ENCODE peak calls at places on chromosome 13, in seven cellular contexts. One of them, this sample, is unnamed.

GRCh38 chr13:78121459-78122348 is 203.1 kb upstream of the EDNRB start:
- DNase-seq in GM23248: peak
- DNase-seq in body of pancreas: peak
- DNase-seq in CD8-positive, alpha-beta memory T cell: peak
- DNase-seq in A172: peak
- DNase-seq in GM10248: peak
- DNase-seq in activated T-helper 1 cell treated with anti-CD3 and anti-CD28 coated beads, Interleukin-2, amount 50 U/mL, for 16 hours: no peak
- DNase-seq in this sample: peak

GRCh38 chr13:101018720-101019119 is 344.1 kb upstream of the TMTC4 start:
- DNase-seq in GM23248: peak
- DNase-seq in body of pancreas: no peak
- DNase-seq in CD8-positive, alpha-beta memory T cell: no peak
- DNase-seq in A172: peak
- DNase-seq in GM10248: no peak
- DNase-seq in activated T-helper 1 cell treated with anti-CD3 and anti-CD28 coated beads, Interleukin-2, amount 50 U/mL, for 16 hours: no peak
- DNase-seq in this sample: peak

GRCh38 chr13:26965058-26965380 is 204.4 kb upstream of the GPR12 start:
- DNase-seq in GM23248: no peak
- DNase-seq in body of pancreas: no peak
- DNase-seq in CD8-positive, alpha-beta memory T cell: no peak
- DNase-seq in A172: no peak
- DNase-seq in GM10248: no peak
- DNase-seq in activated T-helper 1 cell treated with anti-CD3 and anti-CD28 coated beads, Interleukin-2, amount 50 U/mL, for 16 hours: no peak
- DNase-seq in this sample: no peak

GRCh38 chr13:111537843-111538499 is 217.5 kb downstream of the TEX29 start:
- DNase-seq in GM23248: no peak
- DNase-seq in body of pancreas: no peak
- DNase-seq in CD8-positive, alpha-beta memory T cell: no peak
- DNase-seq in A172: no peak
- DNase-seq in GM10248: no peak
- DNase-seq in activated T-helper 1 cell treated with anti-CD3 and anti-CD28 coated beads, Interleukin-2, amount 50 U/mL, for 16 hours: no peak
- DNase-seq in this sample: no peak

GRCh38 chr13:49292742-49293498 is 45.2 kb downstream of the CDADC1 start:
- DNase-seq in GM23248: peak
- DNase-seq in body of pancreas: peak
- DNase-seq in CD8-positive, alpha-beta memory T cell: no peak
- DNase-seq in A172: no peak
- DNase-seq in GM10248: no peak
- DNase-seq in activated T-helper 1 cell treated with anti-CD3 and anti-CD28 coated beads, Interleukin-2, amount 50 U/mL, for 16 hours: no peak
- DNase-seq in this sample: no peak

GRCh38 chr13:100203696-100204367 is 114.9 kb downstream of the PCCA start:
- DNase-seq in GM23248: peak
- DNase-seq in body of pancreas: no peak
- DNase-seq in CD8-positive, alpha-beta memory T cell: peak
- DNase-seq in A172: peak
- DNase-seq in GM10248: no peak
- DNase-seq in activated T-helper 1 cell treated with anti-CD3 and anti-CD28 coated beads, Interleukin-2, amount 50 U/mL, for 16 hours: no peak
- DNase-seq in this sample: peak

GRCh38 chr13:110925023-110925608 is 10.2 kb upstream of the ANKRD10 start:
- DNase-seq in GM23248: no peak
- DNase-seq in body of pancreas: no peak
- DNase-seq in CD8-positive, alpha-beta memory T cell: no peak
- DNase-seq in A172: no peak
- DNase-seq in GM10248: no peak
- DNase-seq in activated T-helper 1 cell treated with anti-CD3 and anti-CD28 coated beads, Interleukin-2, amount 50 U/mL, for 16 hours: no peak
- DNase-seq in this sample: no peak

GRCh38 chr13:31756346-31756745 is 17.0 kb downstream of the RXFP2 start:
- DNase-seq in GM23248: peak
- DNase-seq in body of pancreas: no peak
- DNase-seq in CD8-positive, alpha-beta memory T cell: no peak
- DNase-seq in A172: peak
- DNase-seq in GM10248: no peak
- DNase-seq in activated T-helper 1 cell treated with anti-CD3 and anti-CD28 coated beads, Interleukin-2, amount 50 U/mL, for 16 hours: no peak
- DNase-seq in this sample: peak

GRCh38 chr13:43830481-43830873 is 43.7 kb upstream of the ENOX1 start:
- DNase-seq in GM23248: peak
- DNase-seq in body of pancreas: no peak
- DNase-seq in CD8-positive, alpha-beta memory T cell: no peak
- DNase-seq in A172: no peak
- DNase-seq in GM10248: no peak
- DNase-seq in activated T-helper 1 cell treated with anti-CD3 and anti-CD28 coated beads, Interleukin-2, amount 50 U/mL, for 16 hours: no peak
- DNase-seq in this sample: peak

GRCh38 chr13:32445461-32445860 is 17.5 kb upstream of the N4BP2L1 start:
- DNase-seq in GM23248: no peak
- DNase-seq in body of pancreas: no peak
- DNase-seq in CD8-positive, alpha-beta memory T cell: no peak
- DNase-seq in A172: no peak
- DNase-seq in GM10248: no peak
- DNase-seq in activated T-helper 1 cell treated with anti-CD3 and anti-CD28 coated beads, Interleukin-2, amount 50 U/mL, for 16 hours: no peak
- DNase-seq in this sample: no peak

GRCh38 chr13:99501952-99502310 is 659 bp downstream of the TM9SF2 start:
- DNase-seq in GM23248: peak
- DNase-seq in body of pancreas: peak
- DNase-seq in CD8-positive, alpha-beta memory T cell: no peak
- DNase-seq in A172: peak
- DNase-seq in GM10248: no peak
- DNase-seq in activated T-helper 1 cell treated with anti-CD3 and anti-CD28 coated beads, Interleukin-2, amount 50 U/mL, for 16 hours: no peak
- DNase-seq in this sample: peak

GRCh38 chr13:60318186-60318585 is 78.8 kb upstream of the TDRD3 start:
- DNase-seq in GM23248: no peak
- DNase-seq in body of pancreas: no peak
- DNase-seq in CD8-positive, alpha-beta memory T cell: no peak
- DNase-seq in A172: no peak
- DNase-seq in GM10248: no peak
- DNase-seq in activated T-helper 1 cell treated with anti-CD3 and anti-CD28 coated beads, Interleukin-2, amount 50 U/mL, for 16 hours: no peak
- DNase-seq in this sample: no peak

GRCh38 chr13:45328661-45329105 is 12.3 kb downstream of the TPT1 start:
- DNase-seq in GM23248: peak
- DNase-seq in body of pancreas: no peak
- DNase-seq in CD8-positive, alpha-beta memory T cell: no peak
- DNase-seq in A172: no peak
- DNase-seq in GM10248: no peak
- DNase-seq in activated T-helper 1 cell treated with anti-CD3 and anti-CD28 coated beads, Interleukin-2, amount 50 U/mL, for 16 hours: no peak
- DNase-seq in this sample: no peak

GRCh38 chr13:112685856-112686255 is 4.0 kb upstream of the ATP11A start:
- DNase-seq in GM23248: no peak
- DNase-seq in body of pancreas: peak
- DNase-seq in CD8-positive, alpha-beta memory T cell: no peak
- DNase-seq in A172: no peak
- DNase-seq in GM10248: no peak
- DNase-seq in activated T-helper 1 cell treated with anti-CD3 and anti-CD28 coated beads, Interleukin-2, amount 50 U/mL, for 16 hours: no peak
- DNase-seq in this sample: no peak

GRCh38 chr13:52159159-52159982 is at the start of gene NEK3:
- DNase-seq in GM23248: peak
- DNase-seq in body of pancreas: peak
- DNase-seq in CD8-positive, alpha-beta memory T cell: peak
- DNase-seq in A172: peak
- DNase-seq in GM10248: peak
- DNase-seq in activated T-helper 1 cell treated with anti-CD3 and anti-CD28 coated beads, Interleukin-2, amount 50 U/mL, for 16 hours: peak
- DNase-seq in this sample: peak

GRCh38 chr13:98528663-98529064 is 48.2 kb downstream of the STK24 start:
- DNase-seq in GM23248: peak
- DNase-seq in body of pancreas: no peak
- DNase-seq in CD8-positive, alpha-beta memory T cell: no peak
- DNase-seq in A172: no peak
- DNase-seq in GM10248: no peak
- DNase-seq in activated T-helper 1 cell treated with anti-CD3 and anti-CD28 coated beads, Interleukin-2, amount 50 U/mL, for 16 hours: no peak
- DNase-seq in this sample: no peak

GRCh38 chr13:31797154-31797775 is 57.9 kb downstream of the RXFP2 start:
- DNase-seq in GM23248: peak
- DNase-seq in body of pancreas: no peak
- DNase-seq in CD8-positive, alpha-beta memory T cell: no peak
- DNase-seq in A172: peak
- DNase-seq in GM10248: no peak
- DNase-seq in activated T-helper 1 cell treated with anti-CD3 and anti-CD28 coated beads, Interleukin-2, amount 50 U/mL, for 16 hours: no peak
- DNase-seq in this sample: peak

GRCh38 chr13:113602291-113602970 is 17.9 kb downstream of the TFDP1 start:
- DNase-seq in GM23248: no peak
- DNase-seq in body of pancreas: no peak
- DNase-seq in CD8-positive, alpha-beta memory T cell: no peak
- DNase-seq in A172: no peak
- DNase-seq in GM10248: no peak
- DNase-seq in activated T-helper 1 cell treated with anti-CD3 and anti-CD28 coated beads, Interleukin-2, amount 50 U/mL, for 16 hours: no peak
- DNase-seq in this sample: no peak

GRCh38 chr13:73879346-73880020 is 254.7 kb downstream of the KLF12 start:
- DNase-seq in GM23248: no peak
- DNase-seq in body of pancreas: no peak
- DNase-seq in CD8-positive, alpha-beta memory T cell: no peak
- DNase-seq in A172: no peak
- DNase-seq in GM10248: no peak
- DNase-seq in activated T-helper 1 cell treated with anti-CD3 and anti-CD28 coated beads, Interleukin-2, amount 50 U/mL, for 16 hours: no peak
- DNase-seq in this sample: no peak

GRCh38 chr13:77580748-77581147 is 45.2 kb downstream of the SCEL start:
- DNase-seq in GM23248: no peak
- DNase-seq in body of pancreas: no peak
- DNase-seq in CD8-positive, alpha-beta memory T cell: no peak
- DNase-seq in A172: no peak
- DNase-seq in GM10248: no peak
- DNase-seq in activated T-helper 1 cell treated with anti-CD3 and anti-CD28 coated beads, Interleukin-2, amount 50 U/mL, for 16 hours: no peak
- DNase-seq in this sample: no peak